ENCODE peak calls at places on chromosomes 1 and 21, in four cellular contexts. V, A, Z and J are unnamed samples.

GRCh38 chr1:42936309-42937078 is 22.2 kb downstream of the SLC2A1 start:
- DNase-seq in Z (peak), V (peak), A (no peak), J (peak)

GRCh38 chr1:186188004-186188539 is 187.0 kb downstream of the TPR start:
- DNase-seq in A (no peak), V (peak), Z (peak), J (peak)

GRCh38 chr1:58290685-58291372 is 255.7 kb downstream of the OMA1 start:
- DNase-seq in Z (peak), V (peak), A (peak), J (peak)

GRCh38 chr1:150161747-150162581 is 12.2 kb downstream of the PLEKHO1 start:
- DNase-seq in A (no peak), V (no peak), Z (peak), J (peak)

GRCh38 chr1:43420874-43421273 is 31.2 kb downstream of the SZT2 start:
- DNase-seq in A (no peak), Z (no peak), V (no peak), J (no peak)

GRCh38 chr1:168312718-168313604 is 32.3 kb downstream of the TBX19 start:
- DNase-seq in Z (no peak), V (no peak), A (no peak), J (no peak)

GRCh38 chr1:181208967-181209366 is 120.5 kb downstream of the IER5 start:
- DNase-seq in Z (no peak), A (no peak), V (no peak), J (no peak)

GRCh38 chr1:54221867-54222484 is 22.0 kb downstream of the MRPL37 start:
- DNase-seq in Z (no peak), A (no peak), V (no peak), J (no peak)

GRCh38 chr21:14259669-14260458 is 43.9 kb downstream of the RBM11 start:
- DNase-seq in Z (peak), V (peak), A (no peak), J (peak)

GRCh38 chr1:218526198-218526580 is 181.1 kb downstream of the TGFB2 start:
- DNase-seq in V (no peak), A (no peak), Z (no peak), J (no peak)

GRCh38 chr1:44062656-44063055 is 31.4 kb upstream of the SLC6A9 start:
- DNase-seq in Z (no peak), V (no peak), A (no peak), J (no peak)

GRCh38 chr1:211589782-211590721 is 11.1 kb upstream of the SLC30A1 start:
- DNase-seq in V (peak), A (no peak), Z (no peak), J (peak)

GRCh38 chr1:113369715-113370114 is 20.6 kb upstream of the MAGI3 start:
- DNase-seq in A (no peak), V (no peak), Z (no peak), J (no peak)

GRCh38 chr1:77031101-77031662 is 163.9 kb downstream of the ST6GALNAC5 start:
- DNase-seq in A (no peak), V (peak), Z (peak), J (peak)
- TF ChIP-seq CTCF in A (no peak), V (peak), Z (peak), J (peak)

DNA sequence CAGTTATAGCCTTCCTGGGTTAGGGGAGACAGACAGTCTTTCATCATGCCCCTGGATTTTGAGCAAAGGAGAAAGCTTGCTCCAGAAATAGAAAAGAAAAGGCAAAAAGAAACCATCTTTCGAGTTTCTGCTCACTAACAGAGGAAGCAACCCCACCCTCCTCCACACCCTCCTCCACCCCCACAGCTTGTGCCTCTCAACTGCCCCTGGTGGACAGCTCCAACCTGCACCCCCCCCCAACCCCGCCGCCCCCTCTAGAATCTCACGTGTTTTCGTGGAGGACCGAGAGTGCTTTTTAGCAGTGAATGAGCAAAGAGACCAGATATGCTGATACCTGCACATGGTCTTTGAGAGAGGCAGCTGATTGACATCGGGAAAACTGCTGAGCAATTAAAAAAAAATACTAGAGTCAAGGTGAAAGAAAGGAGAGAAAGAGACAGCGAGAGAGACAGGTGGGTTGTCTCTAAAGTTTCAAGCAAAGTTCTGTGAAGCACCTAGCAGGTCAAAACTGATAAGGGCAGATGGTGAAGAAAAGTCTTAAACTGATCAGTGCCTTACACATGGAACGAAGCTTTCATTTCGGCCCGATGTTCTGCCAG is 358.3 kb downstream of the KIF26B start:
- DNase-seq in Z (no peak), A (no peak), V (peak), J (no peak)
- TF ChIP-seq CTCF in Z (peak), A (no peak), V (peak), J (peak)

GRCh38 chr1:17700363-17700762 is 54.8 kb upstream of the ACTL8 start:
- DNase-seq in A (no peak), Z (no peak), V (no peak), J (no peak)

GRCh38 chr1:17700981-17701870 is 53.9 kb upstream of the ACTL8 start:
- DNase-seq in V (no peak), A (no peak), Z (no peak), J (no peak)

GRCh38 chr1:17692645-17693044 is 62.5 kb upstream of the ACTL8 start:
- DNase-seq in V (no peak), Z (no peak), A (no peak), J (no peak)

GRCh38 chr1:17691147-17691634 is 63.9 kb upstream of the ACTL8 start:
- DNase-seq in V (no peak), A (no peak), Z (no peak), J (no peak)

DNA sequence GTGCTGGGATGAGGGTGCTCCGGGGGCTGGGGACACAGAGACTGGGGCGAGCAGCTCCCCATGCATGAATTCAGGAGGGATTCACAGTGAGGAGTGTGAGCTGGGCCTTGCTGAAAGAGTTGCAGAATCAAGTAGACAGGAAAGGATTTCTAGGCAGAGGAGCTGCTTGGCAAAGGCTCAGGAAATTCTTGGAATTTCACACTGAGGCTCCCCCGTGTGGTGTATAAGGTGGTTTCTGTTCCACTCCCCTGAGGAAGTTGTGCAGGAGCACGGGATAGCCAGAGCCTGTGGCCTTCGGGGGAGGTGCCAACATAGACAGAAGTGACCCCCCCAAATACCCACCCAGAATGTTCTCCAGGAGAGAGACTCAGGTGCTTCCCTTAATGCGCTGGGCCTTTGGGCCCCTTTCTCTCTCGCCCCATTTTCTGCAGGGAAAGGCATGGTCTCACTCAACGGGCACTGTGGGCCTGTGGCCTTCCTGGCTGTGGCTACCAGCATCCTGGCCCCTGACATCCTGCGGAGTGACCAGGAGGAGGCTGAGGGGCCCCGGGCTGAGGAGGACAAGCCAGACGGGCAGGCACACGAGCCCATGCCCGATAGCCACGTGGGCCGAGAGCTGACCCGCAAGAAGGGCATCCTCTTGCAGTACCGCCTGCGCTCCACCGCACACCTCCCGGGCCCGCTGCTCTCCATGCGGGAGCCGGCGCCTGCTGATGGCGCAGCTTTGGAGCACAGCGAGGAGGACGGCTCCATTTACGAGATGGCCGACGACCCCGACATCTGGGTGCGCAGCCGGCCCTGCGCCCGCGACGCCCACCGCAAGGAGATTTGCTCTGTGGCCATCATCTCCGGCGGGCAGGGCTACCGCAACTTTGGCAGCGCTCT is 58.5 kb upstream of the ACTL8 start:
- DNase-seq in V (peak), Z (peak), A (no peak), J (peak)
- TF ChIP-seq CTCF in V (peak), Z (peak), A (peak), J (peak)

GRCh38 chr1:12035306-12035705 is 16.0 kb downstream of the MIIP start:
- DNase-seq in A (no peak), Z (no peak), V (no peak), J (no peak)
- TF ChIP-seq CTCF in A (no peak), Z (no peak), V (no peak), J (no peak)